ENCODE peak calls at places on chromosomes 4 and X, in nine cellular contexts. R is sigmoid colon, Y is adrenal gland, N is thoracic aorta, G is endodermal cell, D is Peyer's patch, C is H9, W is pancreas, F is hepatocyte. K is an unnamed sample. For H3K4me1, the result is how much of the 10 kb centered on the place peaks cover.

GRCh38 chr4:177596035-177596434 is 153.8 kb upstream of the AGA start:
- DNase-seq in R (no peak), F (peak), C (peak), D (no peak), W (no peak), G (peak), N (no peak), Y (peak), K (no peak)

GRCh38 chrX:46461653-46462191 is 83.5 kb downstream of the ZNF674 start:
- DNase-seq in Y (no peak), N (no peak), C (no peak), R (no peak), G (no peak), D (no peak), F (no peak), W (no peak), K (no peak)

GRCh38 chr4:2789801-2790582 is 2.9 kb upstream of the SH3BP2 start:
- DNase-seq in W (peak), N (no peak), Y (no peak), F (peak), C (no peak), G (peak), D (no peak), R (peak), K (no peak)

GRCh38 chrX:101485212-101486064 is at the start of gene ARMCX4:
- DNase-seq in C (peak), N (no peak), D (peak), G (peak), R (peak), Y (peak), W (peak), F (peak), K (peak)

GRCh38 chr4:121597346-121597934 is 99.3 kb downstream of the ANXA5 start:
- DNase-seq in R (no peak), F (no peak), Y (no peak), G (no peak), W (no peak), D (no peak), C (no peak), N (no peak), K (no peak)

GRCh38 chrX:111100191-111100590 is 4.2 kb downstream of the PAK3 start:
- DNase-seq in Y (peak), F (peak), W (no peak), G (peak), C (peak), R (no peak), D (no peak), N (no peak), K (no peak)

GRCh38 chrX:100687546-100687945 is 43.5 kb downstream of the SRPX2 start:
- DNase-seq in R (no peak), W (no peak), N (no peak), F (no peak), G (no peak), C (no peak), Y (no peak), D (no peak), K (no peak)

GRCh38 chr4:78768447-78769177 is 7.5 kb upstream of the BMP2K start:
- DNase-seq in Y (peak), N (no peak), R (no peak), F (peak), D (no peak), C (no peak), W (no peak), G (no peak), K (no peak)

GRCh38 chrX:9562851-9563250 is 98.0 kb downstream of the TBL1X start:
- DNase-seq in Y (peak), G (no peak), D (no peak), C (no peak), R (no peak), N (no peak), W (no peak), F (peak), K (no peak)

GRCh38 chrX:53595266-53595810 is 91.2 kb downstream of the HUWE1 start:
- DNase-seq in F (no peak), N (no peak), D (no peak), G (no peak), W (no peak), R (no peak), C (no peak), Y (no peak), K (no peak)

GRCh38 chr4:86919824-86920223 is 15.0 kb upstream of the AFF1 start:
- DNase-seq in G (no peak), C (no peak), N (no peak), W (no peak), F (no peak), D (no peak), Y (no peak), R (no peak), K (no peak)

GRCh38 chr4:2630556-2631273 is 94.3 kb downstream of the FAM193A start:
- DNase-seq in N (no peak), G (peak), R (peak), W (no peak), F (no peak), Y (no peak), C (peak), D (no peak), K (no peak)

GRCh38 chrX:25158635-25159034 is 142.9 kb upstream of the ARX start:
- DNase-seq in N (no peak), C (no peak), Y (no peak), R (no peak), W (no peak), F (no peak), G (no peak), D (no peak), K (no peak)

GRCh38 chrX:129193357-129193756 is 329.9 kb downstream of the SMARCA1 start:
- DNase-seq in W (no peak), Y (peak), N (no peak), G (no peak), F (peak), C (no peak), R (no peak), D (no peak), K (peak)

GRCh38 chr4:15001248-15001824 is 945 bp upstream of the CPEB2 start:
- DNase-seq in N (peak), R (peak), W (peak), F (peak), C (no peak), D (peak), G (peak), Y (peak), K (peak)

GRCh38 chrX:15576019-15576418 is 24.7 kb downstream of the ACE2 start:
- DNase-seq in R (no peak), G (no peak), D (no peak), C (no peak), N (no peak), F (peak), Y (no peak), W (no peak), K (no peak)

GRCh38 chr4:176432811-176433540 is 113.2 kb downstream of the SPCS3 start:
- DNase-seq in R (no peak), W (no peak), N (no peak), F (no peak), Y (no peak), G (no peak), D (no peak), C (no peak), K (no peak)

GRCh38 chr4:53490965-53491622 is 100.2 kb downstream of the LNX1 start:
- DNase-seq in G (peak), Y (peak), W (no peak), F (peak), D (no peak), R (no peak), C (no peak), N (no peak), K (no peak)

GRCh38 chr4:102598759-102599379 is 97.7 kb downstream of the NFKB1 start:
- DNase-seq in N (no peak), D (no peak), G (no peak), F (no peak), C (no peak), W (no peak), Y (no peak), R (no peak), K (no peak)

GRCh38 chr4:4461850-4462249 is 74.9 kb downstream of the NSG1 start:
- DNase-seq in G (no peak), F (peak), W (no peak), R (no peak), Y (peak), N (no peak), C (no peak), D (peak), K (no peak)

GRCh38 chr4:12579172-12579571 is 905.0 kb downstream of the RAB28 start:
- DNase-seq in D (no peak), F (no peak), W (no peak), G (no peak), Y (no peak), R (no peak), N (no peak), C (no peak), K (no peak)

GRCh38 chrX:41384041-41384705 is 50.2 kb downstream of the DDX3X start:
- DNase-seq in F (peak), W (no peak), G (no peak), N (peak), R (peak), Y (peak), C (no peak), D (peak), K (peak)

GRCh38 chr4:122537388-122538135 is 81.0 kb upstream of the IL2 start:
- DNase-seq in Y (no peak), C (no peak), D (no peak), R (no peak), G (no peak), N (no peak), W (no peak), F (no peak), K (no peak)

GRCh38 chr4:150261571-150261970 is 183.3 kb downstream of the DCLK2 start:
- DNase-seq in F (no peak), C (no peak), G (no peak), R (no peak), N (no peak), W (no peak), D (no peak), Y (no peak), K (no peak)

GRCh38 chr4:11628093-11628725 is 199.5 kb upstream of the HS3ST1 start:
- DNase-seq in R (no peak), G (no peak), C (no peak), N (no peak), F (no peak), D (no peak), W (no peak), Y (no peak), K (no peak)

DNA sequence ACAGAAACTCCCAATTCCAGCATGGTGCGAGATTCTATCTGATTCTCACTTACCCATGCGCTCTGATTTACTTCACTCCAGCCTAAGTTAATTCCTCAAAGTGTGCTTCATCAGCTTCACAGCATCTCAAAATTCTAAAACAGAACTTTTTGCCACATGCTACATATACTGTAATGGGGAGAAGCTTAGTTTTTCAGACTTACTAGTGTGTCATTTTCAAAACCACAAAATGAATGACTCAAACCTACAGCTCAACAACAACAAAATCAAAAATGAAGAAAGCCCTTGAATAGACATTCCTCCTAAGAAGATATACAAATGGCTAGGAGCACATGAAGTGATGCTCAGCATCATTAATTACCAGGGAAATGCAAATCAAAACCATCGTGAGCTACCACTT is 14.9 kb downstream of the IRF2 start:
- DNase-seq in C (no peak), N (no peak), R (no peak), D (no peak), F (no peak), Y (no peak), G (no peak), W (no peak), K (no peak)
- H3K27ac ChIP-seq in C (no peak), N (no peak), R (no peak), D (no peak), F (no peak), Y (no peak), G (no peak), W (no peak), K (no peak)

GRCh38 chr4:72827968-72828367 is 241.5 kb downstream of the COX18 start:
- DNase-seq in F (no peak), C (no peak), Y (no peak), D (no peak), G (no peak), W (no peak), N (no peak), R (no peak), K (no peak)

DNA sequence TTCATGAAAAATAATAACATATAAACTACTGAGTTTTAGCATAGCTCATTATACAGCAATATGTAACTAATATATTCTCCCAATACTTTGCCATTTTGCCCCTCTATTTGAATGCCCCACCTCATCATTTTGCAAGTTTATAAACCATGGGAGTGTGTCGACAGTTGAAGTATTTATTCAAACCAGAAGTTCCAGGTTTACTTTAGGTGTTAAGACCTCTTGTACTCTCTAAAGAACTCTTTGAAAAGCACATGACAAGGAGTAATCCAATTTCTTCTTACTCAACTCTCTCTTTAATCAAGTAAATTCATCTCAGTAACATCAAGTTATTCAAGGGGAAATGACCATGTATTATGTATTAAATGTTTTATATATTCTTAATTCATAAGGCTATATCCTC is 240.7 kb downstream of the COX18 start:
- DNase-seq in R (no peak), Y (no peak), F (no peak), W (no peak), C (no peak), N (no peak), D (no peak), G (no peak), K (no peak)
- TF ChIP-seq CTCF in R (no peak), Y (no peak), F (no peak), W (no peak), C (no peak), N (no peak), D (no peak), G (no peak), K (no peak)

GRCh38 chr4:120066182-120066524 is 495 bp downstream of the MAD2L1 start:
- DNase-seq in F (no peak), G (no peak), D (peak), N (no peak), C (no peak), R (no peak), W (no peak), Y (no peak), K (no peak)
- H3K4me1 ChIP-seq in F (under half), G (under half), D (under half), N (under half), C (under half), R (under half), W (under half), Y (under half), K (half or more)

DNA sequence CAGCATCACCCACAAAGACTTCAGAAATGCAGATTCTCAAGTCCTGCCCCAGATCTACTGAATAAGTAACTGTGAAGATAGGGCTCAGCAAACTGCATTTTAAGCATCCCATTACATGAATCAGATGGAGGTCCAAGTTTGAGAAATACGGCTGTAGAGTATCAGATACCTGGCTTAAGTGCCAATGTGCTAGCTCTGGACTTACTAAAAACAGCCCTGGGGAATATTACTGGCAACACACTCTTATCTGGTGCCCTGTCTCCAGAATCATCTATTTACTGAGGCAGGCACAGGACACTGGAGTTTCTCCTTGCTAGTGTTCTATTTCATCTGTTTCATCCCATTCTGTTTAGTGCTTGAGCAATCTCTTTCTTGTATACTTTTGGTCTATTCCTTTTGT is 105.1 kb downstream of the SPOCK3 start:
- DNase-seq in W (no peak), R (no peak), C (no peak), Y (no peak), F (no peak), D (no peak), N (no peak), G (no peak), K (no peak)
- H3K27ac ChIP-seq in W (no peak), R (no peak), C (no peak), Y (no peak), F (no peak), D (no peak), N (no peak), G (no peak), K (no peak)

K was measured in left ventricle myocardium inferior.